ENCODE peak calls at places on chromosome 3, in eight cellular contexts. S is fibroblast of pulmonary artery; Z is activated gamma-delta T cell treated with Interleukin-2 at 50 U/mL for 16 hours; O is activated CD4-positive, alpha-beta T cell treated with anti-CD3 and anti-CD28 coated beads for 24 hours; I is ureter; G is cardiac muscle cell; Y is lower leg skin; L is GM04504. J is an unnamed sample.

GRCh38 chr3:94225176-94225742 is 162.4 kb downstream of the NSUN3 start:
- DNase-seq in S (peak; percentile 11), Z (no peak), O (no peak), I (no peak), G (no peak), Y (no peak), L (no peak), J (no peak)

GRCh38 chr3:4939276-4939675 is 40.0 kb upstream of the BHLHE40 start:
- DNase-seq in S (peak; percentile 18), Z (no peak), O (no peak), I (no peak), G (no peak), Y (no peak), L (no peak), J (no peak)

GRCh38 chr3:155233213-155233612 is 60.3 kb downstream of the STRIT1 start:
- DNase-seq in S (peak; percentile 87), Z (no peak), O (no peak), I (peak; percentile 76), G (peak; percentile 75), Y (peak; percentile 84), L (peak; percentile 90), J (no peak)

GRCh38 chr3:4850211-4850927 is 128.9 kb upstream of the BHLHE40 start:
- DNase-seq in S (no peak), Z (no peak), O (no peak), I (no peak), G (no peak), Y (no peak), L (no peak), J (no peak)

GRCh38 chr3:113234028-113234427 is 22.7 kb downstream of the BOC start:
- DNase-seq in S (no peak), Z (no peak), O (no peak), I (no peak), G (no peak), Y (no peak), L (no peak), J (no peak)

GRCh38 chr3:155038203-155038554 is 41.9 kb upstream of the MME start:
- DNase-seq in S (no peak), Z (no peak), O (no peak), I (no peak), G (no peak), Y (no peak), L (no peak), J (no peak)

GRCh38 chr3:17025594-17026139 is 140.9 kb downstream of the PLCL2 start:
- DNase-seq in S (no peak), Z (no peak), O (peak; percentile 30), I (no peak), G (no peak), Y (no peak), L (no peak), J (no peak)

GRCh38 chr3:157938154-157938774 is 168.0 kb downstream of the SHOX2 start:
- DNase-seq in S (peak; percentile 13), Z (no peak), O (no peak), I (no peak), G (peak; percentile 38), Y (no peak), L (peak; percentile 28), J (no peak)

GRCh38 chr3:177498037-177498857 is 301.0 kb upstream of the TBL1XR1 start:
- DNase-seq in S (peak; percentile 73), Z (no peak), O (no peak), I (no peak), G (peak; percentile 81), Y (no peak), L (no peak), J (no peak)

GRCh38 chr3:66456711-66457173 is 44.1 kb downstream of the LRIG1 start:
- DNase-seq in S (no peak), Z (no peak), O (no peak), I (no peak), G (no peak), Y (no peak), L (no peak), J (no peak)

GRCh38 chr3:167919590-167919989 is 176.1 kb downstream of the GOLIM4 start:
- DNase-seq in S (no peak), Z (no peak), O (no peak), I (no peak), G (no peak), Y (no peak), L (no peak), J (no peak)

GRCh38 chr3:186021673-186022362 is 84.0 kb upstream of the TRA2B start:
- DNase-seq in S (peak; percentile 80), Z (no peak), O (no peak), I (no peak), G (peak; percentile 83), Y (peak; percentile 88), L (peak; percentile 88), J (no peak)

J was measured in H1.